ENCODE peak calls at places on chromosomes 16 and 17, in four cellular contexts. R is HCT116, E is OCI-LY7, Q is GM23338. U is an unnamed sample.

GRCh38 chr17:62822080-62822904 is 14.2 kb upstream of the MARCHF10 start:
- DNase-seq in R (no peak), E (no peak), Q (no peak), U (no peak)

GRCh38 chr17:65328567-65328966 is 191.4 kb downstream of the RGS9 start:
- DNase-seq in R (no peak), E (no peak), Q (no peak), U (no peak)

GRCh38 chr17:29847527-29847931 is 82.5 kb downstream of the SSH2 start:
- DNase-seq in R (no peak), E (no peak), Q (peak), U (no peak)

GRCh38 chr16:52069866-52070265 is 477.1 kb downstream of the TOX3 start:
- DNase-seq in R (no peak), E (no peak), Q (peak), U (peak)

GRCh38 chr16:67649494-67649931 is 4.6 kb downstream of the CARMIL2 start:
- DNase-seq in R (no peak), E (no peak), Q (peak), U (peak)

GRCh38 chr17:57940653-57941329 is 14.4 kb downstream of the CUEDC1 start:
- DNase-seq in R (no peak), E (peak), Q (no peak), U (no peak)

GRCh38 chr17:27600471-27600870 is 30.5 kb upstream of the LGALS9 start:
- DNase-seq in R (no peak), E (no peak), Q (no peak), U (no peak)

GRCh38 chr16:88634141-88634993 is 4.0 kb upstream of the IL17C start:
- DNase-seq in R (no peak), E (peak), Q (peak), U (peak)

GRCh38 chr17:245611-246010 is 64.2 kb upstream of the DOC2B start:
- DNase-seq in R (no peak), E (no peak), Q (no peak), U (no peak)

GRCh38 chr16:26391833-26392232 is 674.9 kb upstream of the C16orf82 start:
- DNase-seq in R (no peak), E (peak), Q (peak), U (no peak)

GRCh38 chr16:68499011-68499410 is 40.1 kb upstream of the ZFP90 start:
- DNase-seq in R (no peak), E (no peak), Q (no peak), U (no peak)

GRCh38 chr16:12763517-12763916 is 40.2 kb downstream of the CPPED1 start:
- DNase-seq in R (no peak), E (no peak), Q (no peak), U (no peak)

GRCh38 chr16:28091706-28092105 is 28.2 kb upstream of the GSG1L start:
- DNase-seq in R (no peak), E (no peak), Q (no peak), U (no peak)

GRCh38 chr16:28089992-28090365 is 26.5 kb upstream of the GSG1L start:
- DNase-seq in R (no peak), E (no peak), Q (no peak), U (no peak)

GRCh38 chr16:28089205-28089991 is 25.9 kb upstream of the GSG1L start:
- DNase-seq in R (no peak), E (no peak), Q (no peak), U (no peak)

GRCh38 chr16:28092721-28093382 is 29.3 kb upstream of the GSG1L start:
- DNase-seq in R (no peak), E (no peak), Q (peak), U (no peak)

DNA sequence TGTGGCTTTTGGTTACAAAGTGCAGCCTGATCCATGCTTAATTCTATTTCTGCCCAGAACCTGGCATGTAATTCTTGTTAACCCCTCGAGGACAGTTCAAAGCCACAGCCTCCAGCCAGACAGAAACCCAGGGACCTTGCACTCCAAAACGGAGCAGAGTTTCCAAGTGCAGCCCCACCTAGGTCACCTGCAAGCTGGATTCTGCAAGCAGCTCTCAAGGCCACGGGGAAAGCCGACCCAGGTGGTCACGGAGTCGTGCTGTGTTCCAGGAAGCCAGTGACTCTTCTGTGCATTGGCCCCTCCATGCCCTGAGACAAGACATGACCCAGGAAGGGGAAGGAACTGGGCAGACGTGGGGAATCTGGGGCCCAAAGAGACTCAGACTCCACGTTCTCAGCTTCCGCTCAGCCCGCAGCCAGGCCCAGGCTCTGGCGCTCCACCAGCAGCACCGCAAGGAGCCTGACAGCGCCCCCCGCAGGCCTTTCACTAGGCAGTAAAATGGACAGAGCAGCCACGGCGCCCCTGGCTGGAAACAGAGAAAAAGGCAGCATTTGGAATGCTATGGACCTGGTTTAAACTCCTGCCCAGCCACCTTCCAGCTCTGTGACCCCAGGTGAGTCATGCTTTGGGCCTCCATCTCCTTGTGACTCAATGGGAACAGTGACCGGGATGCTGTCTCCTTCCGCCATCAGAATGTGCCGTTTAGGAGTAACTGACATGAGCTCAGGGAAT is 27.3 kb upstream of the GSG1L start:
- DNase-seq in R (no peak), E (no peak), Q (peak), U (peak)
- TF ChIP-seq EZH2phosphoT487 in R (no peak), E (no peak), Q (no peak), U (no peak)

DNA sequence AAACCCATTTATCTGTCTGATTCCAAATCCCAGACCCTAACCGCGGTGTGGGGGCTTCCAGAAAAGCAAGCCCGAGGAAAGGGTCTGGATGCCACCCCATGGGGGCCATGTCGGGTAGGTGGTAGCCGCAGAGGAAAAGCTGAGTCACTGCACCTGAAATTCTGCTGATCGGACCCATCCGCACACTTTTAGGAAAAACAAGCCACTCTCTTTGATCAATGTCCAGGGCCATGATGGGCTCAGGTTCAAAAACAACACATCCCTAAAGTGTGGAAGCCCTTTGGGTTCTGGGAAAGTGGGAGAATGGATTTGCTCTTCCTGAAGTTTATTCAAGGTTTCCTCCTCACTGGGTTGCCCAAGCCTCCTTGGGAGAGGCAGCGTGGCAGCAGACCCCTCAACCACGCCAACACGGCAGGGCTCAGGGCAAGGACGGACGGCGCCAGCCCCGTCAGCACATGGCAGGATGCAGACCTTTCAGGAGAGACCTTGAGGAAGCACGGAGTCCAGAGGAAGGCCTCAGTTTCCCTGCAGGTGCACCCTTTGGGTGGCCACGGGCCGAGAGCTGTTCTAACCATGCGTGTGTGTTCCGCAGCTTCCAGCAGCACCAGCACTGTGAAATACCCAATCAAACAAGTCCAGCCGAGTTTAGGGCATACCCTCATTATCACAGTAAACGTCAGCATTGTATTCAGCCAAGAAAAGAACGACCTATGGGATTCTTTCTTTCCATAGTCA is 367.0 kb downstream of the FOXL1 start:
- DNase-seq in R (no peak), E (no peak), Q (no peak), U (no peak)
- TF ChIP-seq EZH2phosphoT487 in R (no peak), E (no peak), Q (no peak), U (no peak)

DNA sequence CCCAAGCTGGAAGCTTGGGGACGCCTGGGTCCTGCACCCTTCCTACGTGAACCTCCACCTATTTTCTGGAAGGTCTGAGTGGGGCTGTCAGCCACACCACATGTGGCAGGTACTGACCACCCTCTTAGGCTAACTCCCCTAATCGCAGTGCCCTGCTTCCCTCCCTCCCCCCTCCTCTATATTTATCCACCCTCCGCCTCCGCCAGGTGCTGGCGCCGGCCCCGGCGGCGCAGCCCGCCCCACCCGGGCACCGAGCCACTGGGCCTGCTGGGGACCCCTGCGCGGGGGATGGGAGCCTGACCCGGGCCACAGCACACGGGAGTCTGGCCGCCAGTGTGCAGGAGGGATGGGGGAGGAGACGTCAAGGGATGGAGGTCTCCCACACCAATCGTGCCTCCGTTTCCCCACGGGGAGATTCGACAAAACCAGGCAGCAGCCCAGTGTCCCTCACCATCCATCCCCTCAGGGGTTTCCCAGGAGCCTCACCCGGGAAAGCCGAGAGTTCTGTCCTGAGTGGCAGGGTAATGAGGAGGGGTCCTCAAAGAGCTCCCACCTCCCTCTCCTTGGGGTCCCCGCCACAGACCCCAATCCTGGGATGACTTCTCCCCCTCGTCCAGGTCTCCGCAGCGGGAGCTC is 1.3 kb downstream of the PLEKHH3 start:
- DNase-seq in R (no peak), E (peak), Q (peak), U (no peak)
- TF ChIP-seq EZH2phosphoT487 in R (no peak), E (no peak), Q (no peak), U (no peak)

GRCh38 chr16:10663146-10663545 is 31.6 kb downstream of the TEKT5 start:
- DNase-seq in R (no peak), E (no peak), Q (no peak), U (no peak)

GRCh38 chr16:10665166-10665565 is 29.6 kb downstream of the TEKT5 start:
- DNase-seq in R (no peak), E (no peak), Q (no peak), U (no peak)

GRCh38 chr16:10662212-10662611 is 32.5 kb downstream of the TEKT5 start:
- DNase-seq in R (no peak), E (no peak), Q (no peak), U (no peak)

GRCh38 chr16:10664720-10665126 is 30.0 kb downstream of the TEKT5 start:
- DNase-seq in R (no peak), E (no peak), Q (no peak), U (no peak)

GRCh38 chr16:10663744-10664143 is 31.0 kb downstream of the TEKT5 start:
- DNase-seq in R (no peak), E (no peak), Q (no peak), U (no peak)
- TF ChIP-seq EZH2phosphoT487 in R (no peak), E (no peak), Q (no peak), U (no peak)

DNA sequence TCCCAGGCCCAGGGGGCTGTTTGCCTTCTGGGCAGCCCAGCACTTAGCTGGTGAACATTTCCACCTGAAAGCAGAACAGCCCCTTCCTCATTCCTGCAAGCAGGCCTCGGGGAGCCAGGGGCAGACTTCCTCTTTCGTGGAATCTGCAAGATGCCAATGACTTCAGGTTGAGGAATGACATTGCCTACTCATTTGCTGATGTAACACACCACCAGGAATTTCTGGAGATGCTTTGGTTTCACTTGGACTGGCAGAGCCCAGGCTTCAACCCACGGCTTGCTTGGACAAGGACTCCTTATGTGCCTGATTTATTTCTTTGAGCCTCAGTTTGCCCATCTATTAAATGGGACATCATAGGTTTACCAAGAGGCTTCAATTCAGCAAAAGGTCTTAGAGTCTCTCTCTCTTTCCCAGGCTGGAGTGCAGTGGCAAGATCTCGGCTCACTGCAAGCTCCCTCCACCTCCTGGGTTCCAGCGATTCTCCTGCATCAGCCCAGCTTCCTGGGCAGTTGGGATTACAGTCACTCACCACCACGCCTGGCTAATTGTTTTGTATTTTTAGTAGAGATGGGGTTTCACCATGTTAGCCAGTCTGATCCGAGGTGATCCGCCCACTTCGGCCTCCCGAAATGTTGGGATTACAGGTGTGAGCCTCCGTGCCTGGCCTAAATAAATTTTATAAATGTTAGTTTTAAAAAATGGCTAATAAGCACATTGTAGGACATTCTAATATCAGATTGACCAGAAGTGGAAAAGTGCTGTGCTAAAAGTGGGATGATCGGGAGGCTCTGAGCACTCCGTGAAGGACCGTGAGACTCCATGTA is 874 bp upstream of the NLRP1 start:
- DNase-seq in R (no peak), E (no peak), Q (peak), U (no peak)
- TF ChIP-seq EZH2phosphoT487 in R (no peak), E (no peak), Q (no peak), U (no peak)

GRCh38 chr17:9575381-9576072 is at the start of gene STX8:
- DNase-seq in R (peak), E (peak), Q (peak), U (peak)
- TF ChIP-seq EZH2phosphoT487 in R (no peak), E (no peak), Q (no peak), U (no peak)

GRCh38 chr16:76970087-76970744 is 220.8 kb upstream of the MON1B start:
- DNase-seq in R (no peak), E (no peak), Q (no peak), U (no peak)
- TF ChIP-seq EZH2phosphoT487 in R (no peak), E (no peak), Q (no peak), U (no peak)

GRCh38 chr17:76700627-76701470 is 9.9 kb downstream of the MXRA7 start:
- DNase-seq in R (no peak), E (no peak), Q (peak), U (peak)

GRCh38 chr17:76700290-76700626 is 10.5 kb downstream of the MXRA7 start:
- DNase-seq in R (no peak), E (no peak), Q (no peak), U (no peak)

GRCh38 chr17:76695059-76695892 is 15.5 kb downstream of the MXRA7 start:
- DNase-seq in R (no peak), E (no peak), Q (no peak), U (no peak)

GRCh38 chr17:76696763-76697701 is 13.7 kb downstream of the MXRA7 start:
- DNase-seq in R (no peak), E (peak), Q (no peak), U (no peak)

DNA sequence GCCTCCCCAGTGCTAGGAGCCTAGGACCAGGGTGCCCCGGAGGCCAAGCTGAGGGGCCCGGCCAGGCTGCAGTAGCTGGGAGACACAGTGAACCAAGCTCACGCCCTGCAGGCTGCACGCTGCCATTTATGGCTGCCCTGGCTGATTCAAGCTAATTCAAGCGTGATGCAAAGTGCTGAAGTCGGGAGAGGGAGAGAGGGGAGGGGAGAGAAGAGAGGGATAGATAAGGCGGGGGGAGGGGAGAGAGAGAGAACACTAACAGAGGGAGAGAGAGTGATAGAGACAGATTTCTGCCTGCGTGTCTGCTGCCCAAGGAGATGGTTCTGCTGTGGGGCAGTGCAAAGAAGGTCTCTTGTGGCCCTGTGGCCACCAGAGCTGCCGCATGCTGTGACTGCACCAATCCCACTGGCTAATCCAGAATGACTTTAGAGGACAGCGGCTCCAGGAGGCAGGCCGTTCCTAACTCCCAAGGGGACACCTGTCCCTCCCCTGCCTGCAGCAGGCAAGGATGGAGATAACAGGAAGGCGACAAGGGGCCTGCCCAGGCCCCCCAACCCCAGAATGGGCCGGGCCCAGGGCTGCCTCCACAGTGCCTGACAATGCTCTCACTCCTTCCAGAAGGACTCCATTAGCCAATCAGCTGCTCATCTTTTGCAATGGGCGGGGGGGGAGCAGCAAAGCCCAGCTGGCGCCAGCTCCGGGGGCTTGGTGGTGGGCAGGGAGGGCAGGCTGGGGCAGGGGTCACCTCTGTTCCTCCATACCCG is 12.9 kb downstream of the MXRA7 start:
- DNase-seq in R (no peak), E (no peak), Q (peak), U (peak)
- TF ChIP-seq EZH2phosphoT487 in R (no peak), E (no peak), Q (no peak), U (no peak)

GRCh38 chr17:5078106-5079028 is at the start of gene ZFP3:
- DNase-seq in R (no peak), E (peak), Q (peak), U (peak)
- TF ChIP-seq EZH2phosphoT487 in R (no peak), E (no peak), Q (no peak), U (no peak)

DNA sequence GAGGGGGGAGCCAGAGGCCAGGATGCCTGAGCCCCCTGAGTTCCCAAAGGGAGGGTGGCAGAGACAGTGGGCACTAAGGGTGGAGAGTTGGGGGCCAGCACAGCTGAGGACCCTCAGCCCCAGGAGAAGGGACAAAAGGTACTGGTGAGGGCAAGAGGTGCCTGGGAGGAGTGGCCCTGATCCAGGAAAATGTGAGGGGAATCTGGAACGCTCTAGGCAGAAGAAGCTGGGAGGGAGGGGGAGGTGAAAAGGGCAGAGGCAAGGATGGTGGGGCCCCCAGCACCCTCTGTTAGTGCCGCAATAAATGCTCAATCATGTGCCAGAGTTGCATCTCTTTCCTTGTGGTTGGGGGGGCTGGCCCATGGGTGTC is 1.1 kb downstream of the TCAP start:
- DNase-seq in R (no peak), E (no peak), Q (no peak), U (no peak)
- TF ChIP-seq EZH2phosphoT487 in R (no peak), E (no peak), Q (no peak), U (no peak)